ENCODE peak calls at places on chromosomes 16 and 17, in ten cellular contexts. R is mammary epithelial cell; G is H7; L is HTR-8/SVneo; K is amygdala; Y is MV-4-11; F is right atrium auricular region; E is T-helper 2 cell; I is stimulated activated CD8-positive, alpha-beta memory T cell treated with anti-CD3 and anti-CD28 coated beads, Interleukin-7, amount 100 ng/mL, for 1 hour; N is ovary. X is an unnamed sample.

GRCh38 chr17:13031718-13032350 is 14.0 kb upstream of the ELAC2 start:
- DNase-seq in Y (peak), N (peak), F (peak), G (peak), K (no peak), L (peak), R (peak), I (no peak), E (peak), X (peak)

GRCh38 chr16:35319536-35320192 is 1860.3 kb downstream of the TP53TG3F start:
- DNase-seq in E (no peak), F (no peak), I (no peak), N (no peak), R (no peak), G (no peak), K (no peak), Y (no peak), L (no peak), X (no peak)

GRCh38 chr17:18015603-18016002 is 23.4 kb downstream of the ATPAF2 start:
- DNase-seq in E (no peak), F (no peak), I (no peak), G (no peak), K (no peak), R (no peak), L (no peak), N (no peak), Y (no peak), X (no peak)

GRCh38 chr16:21593530-21594289 is 5.7 kb upstream of the METTL9 start:
- DNase-seq in N (no peak), R (no peak), K (no peak), L (no peak), E (no peak), G (no peak), I (no peak), Y (no peak), F (no peak), X (no peak)

GRCh38 chr16:55015181-55015913 is 84.7 kb downstream of the IRX5 start:
- DNase-seq in I (no peak), K (no peak), G (no peak), E (no peak), F (no peak), R (no peak), Y (no peak), L (no peak), N (no peak), X (no peak)

GRCh38 chr17:41382396-41382795 is 290 bp upstream of the KRT34 start:
- DNase-seq in L (no peak), G (no peak), F (no peak), R (peak), I (no peak), N (no peak), Y (no peak), K (no peak), E (no peak), X (no peak)

GRCh38 chr17:19544366-19544765 is 10.7 kb downstream of the SLC47A1 start:
- DNase-seq in K (no peak), E (no peak), R (no peak), N (no peak), Y (no peak), L (no peak), I (no peak), F (no peak), G (no peak), X (no peak)

GRCh38 chr16:84340305-84341040 is 27.9 kb upstream of the ATP2C2 start:
- DNase-seq in E (no peak), G (peak), N (no peak), Y (peak), F (no peak), I (no peak), R (peak), K (no peak), L (no peak), X (no peak)

GRCh38 chr16:87190288-87191240 is 126.6 kb downstream of the C16orf95 start:
- DNase-seq in F (no peak), N (no peak), Y (no peak), L (no peak), R (no peak), K (no peak), I (no peak), E (no peak), G (no peak), X (no peak)

GRCh38 chr16:11270602-11271162 is 1.6 kb upstream of the TNP2 start:
- DNase-seq in Y (no peak), G (no peak), K (no peak), L (no peak), I (no peak), F (no peak), E (no peak), R (no peak), N (no peak), X (no peak)

GRCh38 chr17:8964801-8965393 is 610 bp downstream of the PIK3R5 start:
- DNase-seq in N (no peak), E (peak), F (no peak), I (no peak), K (no peak), G (no peak), R (no peak), Y (peak), L (no peak), X (peak)

GRCh38 chr17:17018612-17019429 is 23.4 kb upstream of the MPRIP start:
- DNase-seq in R (no peak), N (peak), F (no peak), Y (no peak), L (no peak), I (no peak), G (no peak), E (no peak), K (no peak), X (peak)

GRCh38 chr16:57570301-57571070 is 28.0 kb downstream of the ADGRG5 start:
- DNase-seq in N (no peak), E (no peak), G (no peak), Y (no peak), L (no peak), F (peak), K (no peak), I (no peak), R (no peak), X (no peak)

GRCh38 chr16:30658731-30659506 is 688 bp downstream of the FBRS start:
- DNase-seq in I (no peak), N (peak), L (peak), F (peak), Y (peak), K (peak), R (peak), G (peak), E (no peak), X (peak)

GRCh38 chr17:40345161-40346034 is 19.1 kb downstream of the GJD3 start:
- DNase-seq in I (no peak), Y (no peak), R (peak), F (peak), E (peak), N (peak), L (peak), G (peak), K (peak), X (peak)